ENCODE peak calls at places on chromosomes 5 and 9, in six cellular contexts. A, P, F, W, E and X are unnamed samples.
A peak's percentile ranks its signal among the peaks of the same experiment; 100 is the strongest.

GRCh38 chr5:39898731-39899130 is 474.0 kb upstream of the DAB2 start:
- DNase-seq in A (no peak), P (no peak), E (no peak), W (no peak), F (no peak), X (no peak)

GRCh38 chr5:66306105-66306843 is 162.2 kb downstream of the SREK1 start:
- DNase-seq in P (peak; percentile 75), F (no peak), W (peak; percentile 34), E (peak; percentile 66), A (peak; percentile 61), X (peak; percentile 45)

GRCh38 chr5:154210163-154210562 is 19.6 kb downstream of the GALNT10 start:
- DNase-seq in A (no peak), E (no peak), F (no peak), W (no peak), P (no peak), X (no peak)

GRCh38 chr5:125103459-125103858 is 357.0 kb upstream of the ZNF608 start:
- DNase-seq in W (no peak), P (no peak), E (no peak), F (no peak), A (no peak), X (no peak)

GRCh38 chr5:120017523-120017922 is 388.2 kb downstream of the FAM170A start:
- DNase-seq in F (no peak), E (no peak), P (no peak), W (no peak), A (no peak), X (no peak)

GRCh38 chr9:15157371-15157770 is 149.6 kb downstream of the TTC39B start:
- DNase-seq in E (no peak), W (no peak), P (no peak), F (no peak), A (no peak), X (no peak)

GRCh38 chr9:86500667-86501435 is 146.6 kb upstream of the TUT7 start:
- DNase-seq in A (no peak), F (no peak), E (no peak), P (no peak), W (no peak), X (no peak)

GRCh38 chr9:14245901-14246525 is 67.9 kb downstream of the NFIB start:
- DNase-seq in P (no peak), E (no peak), A (no peak), W (no peak), F (no peak), X (no peak)

GRCh38 chr5:42487821-42488220 is 64.6 kb downstream of the GHR start:
- DNase-seq in P (peak; percentile 54), A (no peak), F (no peak), E (no peak), W (no peak), X (no peak)

GRCh38 chr5:60243713-60244112 is 350.2 kb upstream of the PDE4D start:
- DNase-seq in E (no peak), A (no peak), F (no peak), P (no peak), W (no peak), X (no peak)

GRCh38 chr5:172502969-172503368 is 48.6 kb upstream of the SH3PXD2B start:
- DNase-seq in F (no peak), W (no peak), P (peak; percentile 37), A (peak; percentile 9), E (no peak), X (peak; percentile 18)

DNA sequence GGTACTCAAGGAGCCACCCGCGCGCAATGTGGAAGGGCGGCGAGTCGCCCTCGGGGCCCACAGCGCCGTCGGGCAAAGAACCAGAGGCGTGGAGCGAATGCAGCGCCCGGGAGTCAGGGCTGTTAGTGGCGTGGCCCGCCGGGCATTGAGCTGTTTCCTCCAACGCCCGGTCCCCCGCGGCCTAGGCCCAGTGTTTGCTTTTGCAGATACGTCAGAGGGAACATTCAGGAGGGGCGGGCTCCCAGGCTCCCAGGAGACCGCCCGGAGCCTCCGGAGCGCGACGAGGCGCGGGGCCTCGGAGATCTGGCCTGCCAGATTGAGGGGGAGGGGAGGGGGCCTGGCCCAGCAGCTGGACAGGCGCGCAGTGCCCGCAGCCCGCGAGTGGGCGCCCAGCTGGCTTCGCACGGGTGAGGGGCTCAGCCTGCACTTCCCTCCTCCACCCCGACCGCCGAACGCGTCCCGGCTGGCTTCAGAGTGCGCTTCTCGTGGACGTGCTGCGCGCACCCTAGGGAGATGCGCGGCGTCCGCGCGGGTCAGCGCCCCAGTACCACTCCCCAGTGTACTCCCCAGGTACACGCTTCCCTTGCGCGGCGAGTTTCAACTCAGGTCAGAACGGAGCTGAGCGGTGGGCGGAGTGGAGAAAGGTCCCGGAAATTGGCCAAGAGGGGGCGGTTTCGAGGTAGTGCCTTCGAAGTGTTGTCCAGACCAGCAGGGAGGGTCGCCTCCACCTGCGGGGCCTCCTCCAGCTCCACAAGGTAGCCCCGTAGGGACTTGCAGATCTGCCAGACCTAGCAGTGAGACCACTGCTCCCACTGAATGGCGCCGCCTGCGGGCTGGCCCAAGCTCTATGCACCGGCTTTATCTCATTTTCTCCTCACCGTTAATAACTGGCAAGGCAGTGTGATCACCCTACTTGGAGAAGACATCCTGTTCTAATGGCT is 130.4 kb downstream of the TMEM174 start:
- DNase-seq in E (no peak), W (no peak), P (peak; percentile 18), A (no peak), F (peak; percentile 68), X (peak; percentile 57)
- TF ChIP-seq CTCF in E (no peak), W (no peak), P (peak; percentile 33), A (no peak), F (no peak), X (peak; percentile 24)

GRCh38 chr5:150780816-150781221 is 2.3 kb downstream of the SMIM3 start:
- DNase-seq in F (no peak), P (no peak), W (peak; percentile 81), E (no peak), A (no peak), X (peak; percentile 84)
- H3K27ac ChIP-seq in F (peak overlapping the region; percentile 50), P (no peak overlapping the region), W (peak overlapping the region; percentile 88), E (peak overlapping the region; percentile 64), A (no peak overlapping the region), X (peak overlapping the region; percentile 82)

GRCh38 chr5:143386725-143387124 is 16.8 kb downstream of the NR3C1 start:
- DNase-seq in A (no peak), P (no peak), F (no peak), E (no peak), W (no peak), X (no peak)

GRCh38 chr5:143390941-143391340 is 12.5 kb downstream of the NR3C1 start:
- DNase-seq in F (no peak), W (no peak), E (no peak), P (no peak), A (no peak), X (no peak)

GRCh38 chr5:143390258-143390657 is 13.2 kb downstream of the NR3C1 start:
- DNase-seq in F (no peak), P (no peak), E (no peak), W (no peak), A (no peak), X (no peak)

GRCh38 chr5:143383988-143384387 is 19.5 kb downstream of the NR3C1 start:
- DNase-seq in E (no peak), A (no peak), P (no peak), F (no peak), W (no peak), X (no peak)

GRCh38 chr5:143384865-143385657 is 18.4 kb downstream of the NR3C1 start:
- DNase-seq in W (no peak), P (no peak), F (no peak), A (peak; percentile 18), E (no peak), X (no peak)
- H3K4me1 ChIP-seq in W (no peaks in the 10 kb centered on the region), P (no peaks in the 10 kb centered on the region), F (peaks cover 4% of the 10 kb centered on the region), A (no peaks in the 10 kb centered on the region), E (peaks cover 22% of the 10 kb centered on the region), X (peaks cover 3% of the 10 kb centered on the region)

GRCh38 chr5:178551059-178551458 is 39.1 kb downstream of the COL23A1 start:
- DNase-seq in E (no peak), W (no peak), P (peak; percentile 46), A (peak; percentile 47), F (no peak), X (no peak)
- TF ChIP-seq CTCF in E (no peak), W (peak; percentile 42), P (peak; percentile 47), A (peak; percentile 74), F (peak; percentile 52), X (peak; percentile 25)

DNA sequence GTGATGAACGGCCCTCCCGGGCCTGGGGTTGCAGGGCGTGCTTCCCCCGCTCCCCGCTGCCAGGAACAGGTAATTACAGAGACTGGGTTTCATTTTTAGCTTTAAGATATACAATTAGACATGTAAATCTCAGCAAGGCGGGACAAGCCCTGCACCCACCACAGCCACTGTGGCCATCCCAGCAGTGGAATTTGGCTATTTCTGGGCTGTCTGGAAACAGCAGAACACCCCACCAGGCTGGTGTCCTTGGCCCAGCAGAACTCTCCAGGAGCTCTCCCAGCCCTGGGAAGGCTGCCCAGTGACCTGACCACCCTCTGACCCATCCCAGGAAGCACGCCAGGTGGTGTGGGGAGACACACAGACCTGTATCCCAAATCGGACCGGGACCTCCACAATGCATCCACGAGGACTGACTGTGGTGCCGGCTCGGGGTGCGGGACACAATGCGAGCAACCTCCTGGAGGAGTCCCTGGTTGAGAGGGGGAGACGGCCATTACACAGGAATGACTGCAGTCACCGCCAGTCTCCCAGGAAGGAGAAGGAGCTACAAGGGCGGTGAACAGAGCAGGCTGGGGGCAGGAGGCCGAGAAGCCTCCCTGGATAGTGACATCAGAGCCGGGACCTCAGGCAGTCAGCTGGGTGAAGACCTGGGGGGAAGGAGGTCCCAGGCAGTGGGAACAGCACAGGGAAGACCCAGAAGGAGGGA is 17.3 kb downstream of the EEIG1 start:
- DNase-seq in A (no peak), F (peak; percentile 66), W (no peak), P (no peak), E (no peak), X (no peak)
- H3K27ac ChIP-seq in A (peak overlapping the region; percentile 20), F (peak overlapping the region; percentile 71), W (peak overlapping the region; percentile 98), P (peak overlapping the region; percentile 69), E (peak overlapping the region; percentile 51), X (peak overlapping the region; percentile 96)

DNA sequence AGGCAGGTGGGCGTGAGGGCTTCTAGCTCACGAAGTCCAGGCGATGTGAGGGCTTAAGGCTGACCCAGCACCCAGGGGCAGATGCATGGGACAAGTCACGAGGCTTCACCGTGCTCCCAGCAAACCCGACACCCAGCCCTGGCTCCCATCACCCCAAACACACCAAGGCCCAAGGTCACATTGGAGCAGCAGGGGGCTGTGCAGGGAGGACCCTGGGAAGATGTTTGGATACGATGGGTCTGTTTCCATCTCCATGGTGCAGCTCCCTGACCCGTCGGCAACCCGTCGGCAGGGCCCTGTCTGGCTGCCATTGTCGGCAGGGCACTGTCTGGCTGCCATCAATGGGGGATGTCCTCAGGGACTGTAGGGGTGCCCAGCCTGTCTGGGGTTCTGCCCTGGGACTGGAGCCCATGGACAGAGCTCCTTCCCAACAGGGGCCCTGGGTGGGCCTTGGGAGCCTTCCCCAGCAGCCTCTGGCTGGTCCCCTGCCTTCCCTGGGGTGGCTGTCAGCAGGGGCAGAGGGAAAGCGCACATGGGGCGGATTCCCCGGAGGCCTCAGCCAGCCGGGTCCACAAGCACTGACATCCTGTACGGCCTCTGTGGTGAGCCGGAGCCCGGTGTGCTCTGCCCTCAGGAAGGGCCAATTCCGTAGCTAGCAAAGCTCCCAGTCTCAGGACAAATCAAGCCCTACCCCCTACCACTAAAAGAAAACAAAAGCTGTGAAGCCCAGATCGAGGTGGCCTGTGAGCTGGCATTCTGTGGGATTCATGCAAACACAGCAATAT is 47.1 kb downstream of the NACC2 start:
- DNase-seq in W (no peak), P (no peak), A (no peak), E (no peak), F (peak; percentile 39), X (no peak)
- H3K4me1 ChIP-seq in W (peaks cover 30% of the 10 kb centered on the region), P (peaks cover 9% of the 10 kb centered on the region), A (no peaks in the 10 kb centered on the region), E (peaks cover 4% of the 10 kb centered on the region), F (no peaks in the 10 kb centered on the region), X (peaks cover 18% of the 10 kb centered on the region)